ENCODE peak calls at places on chromosome 18, in four cellular contexts. One of them, this sample, is unnamed. For H3K9me3 and H3K4me1, the result is how much of the 10 kb centered on the place peaks cover.

GRCh38 chr18:58615150-58616132 is 13.4 kb downstream of the ALPK2 start:
- DNase-seq in CD8-positive, alpha-beta T cell: peak
- DNase-seq in pancreas: no peak
- DNase-seq in aorta: no peak
- DNase-seq in this sample: no peak

GRCh38 chr18:6747646-6748045 is 18.1 kb downstream of the ARHGAP28 start:
- DNase-seq in CD8-positive, alpha-beta T cell: no peak
- DNase-seq in pancreas: no peak
- DNase-seq in aorta: no peak
- DNase-seq in this sample: no peak

GRCh38 chr18:36693931-36694661 is 134.7 kb downstream of the TPGS2 start:
- DNase-seq in aorta: no peak
- DNase-seq in pancreas: no peak
- DNase-seq in CD8-positive, alpha-beta T cell: no peak
- DNase-seq in this sample: no peak

GRCh38 chr18:8341481-8342230 is 267.6 kb upstream of the RAB12 start:
- DNase-seq in pancreas: no peak
- DNase-seq in CD8-positive, alpha-beta T cell: no peak
- DNase-seq in aorta: no peak
- DNase-seq in this sample: no peak

GRCh38 chr18:72119082-72119481 is 425.1 kb downstream of the CBLN2 start:
- DNase-seq in pancreas: no peak
- DNase-seq in CD8-positive, alpha-beta T cell: no peak
- DNase-seq in aorta: no peak
- DNase-seq in this sample: no peak

GRCh38 chr18:41881285-41881684 is 73.7 kb upstream of the PIK3C3 start:
- DNase-seq in CD8-positive, alpha-beta T cell: no peak
- DNase-seq in pancreas: no peak
- DNase-seq in aorta: no peak
- DNase-seq in this sample: peak

GRCh38 chr18:22226801-22227200 is 57.4 kb downstream of the GATA6 start:
- DNase-seq in CD8-positive, alpha-beta T cell: no peak
- DNase-seq in pancreas: no peak
- DNase-seq in aorta: no peak
- DNase-seq in this sample: no peak

GRCh38 chr18:46462523-46462922 is 194.5 kb downstream of the LOXHD1 start:
- DNase-seq in CD8-positive, alpha-beta T cell: no peak
- DNase-seq in aorta: no peak
- DNase-seq in pancreas: no peak
- DNase-seq in this sample: no peak

GRCh38 chr18:40017026-40017425 is 1938.0 kb upstream of the PIK3C3 start:
- DNase-seq in aorta: no peak
- DNase-seq in pancreas: no peak
- DNase-seq in CD8-positive, alpha-beta T cell: no peak
- DNase-seq in this sample: no peak

GRCh38 chr18:32355896-32356295 is 114.8 kb downstream of the GAREM1 start:
- DNase-seq in CD8-positive, alpha-beta T cell: no peak
- DNase-seq in aorta: no peak
- DNase-seq in pancreas: no peak
- DNase-seq in this sample: no peak

GRCh38 chr18:58554404-58554803 is 74.5 kb downstream of the ALPK2 start:
- DNase-seq in aorta: no peak
- DNase-seq in pancreas: no peak
- DNase-seq in CD8-positive, alpha-beta T cell: no peak
- DNase-seq in this sample: no peak

GRCh38 chr18:9861933-9862332 is 23.8 kb upstream of the TXNDC2 start:
- DNase-seq in aorta: no peak
- DNase-seq in pancreas: no peak
- DNase-seq in CD8-positive, alpha-beta T cell: no peak
- DNase-seq in this sample: no peak

GRCh38 chr18:34283506-34283905 is 58.8 kb upstream of the NOL4 start:
- DNase-seq in aorta: no peak
- DNase-seq in CD8-positive, alpha-beta T cell: no peak
- DNase-seq in pancreas: no peak
- DNase-seq in this sample: no peak

GRCh38 chr18:45916302-45916701 is 50.8 kb downstream of the EPG5 start:
- DNase-seq in pancreas: no peak
- DNase-seq in CD8-positive, alpha-beta T cell: peak
- DNase-seq in aorta: no peak
- DNase-seq in this sample: no peak

GRCh38 chr18:13635046-13635445 is 91.3 kb downstream of the FAM210A start:
- DNase-seq in aorta: no peak
- DNase-seq in CD8-positive, alpha-beta T cell: no peak
- DNase-seq in pancreas: no peak
- DNase-seq in this sample: no peak

GRCh38 chr18:78410094-78410786 is 569.4 kb upstream of the SALL3 start:
- DNase-seq in CD8-positive, alpha-beta T cell: no peak
- DNase-seq in pancreas: no peak
- DNase-seq in aorta: no peak
- DNase-seq in this sample: no peak
- H3K9me3 ChIP-seq in CD8-positive, alpha-beta T cell: under half
- H3K9me3 ChIP-seq in pancreas: under half
- H3K9me3 ChIP-seq in aorta: under half
- H3K9me3 ChIP-seq in this sample: under half

GRCh38 chr18:2847341-2848144 is 737 bp downstream of the EMILIN2 start:
- DNase-seq in CD8-positive, alpha-beta T cell: peak
- DNase-seq in aorta: peak
- DNase-seq in pancreas: no peak
- DNase-seq in this sample: no peak

GRCh38 chr18:2846638-2847340 is at the start of gene EMILIN2:
- DNase-seq in CD8-positive, alpha-beta T cell: peak
- DNase-seq in aorta: peak
- DNase-seq in pancreas: peak
- DNase-seq in this sample: no peak

GRCh38 chr18:2846241-2846637 is 567 bp upstream of the EMILIN2 start:
- DNase-seq in aorta: no peak
- DNase-seq in pancreas: no peak
- DNase-seq in CD8-positive, alpha-beta T cell: no peak
- DNase-seq in this sample: no peak

GRCh38 chr18:2848879-2849254 is 2.1 kb downstream of the EMILIN2 start:
- DNase-seq in aorta: peak
- DNase-seq in CD8-positive, alpha-beta T cell: no peak
- DNase-seq in pancreas: no peak
- DNase-seq in this sample: no peak

GRCh38 chr18:2848145-2848878 is 1.5 kb downstream of the EMILIN2 start:
- DNase-seq in pancreas: no peak
- DNase-seq in aorta: no peak
- DNase-seq in CD8-positive, alpha-beta T cell: no peak
- DNase-seq in this sample: no peak
- H3K4me3 ChIP-seq in pancreas: peak
- H3K4me3 ChIP-seq in aorta: no peak
- H3K4me3 ChIP-seq in CD8-positive, alpha-beta T cell: peak
- H3K4me3 ChIP-seq in this sample: no peak

GRCh38 chr18:48928787-48929186 is 22.0 kb downstream of the SMAD7 start:
- DNase-seq in CD8-positive, alpha-beta T cell: peak
- DNase-seq in aorta: peak
- DNase-seq in pancreas: no peak
- DNase-seq in this sample: no peak
- H3K4me1 ChIP-seq in CD8-positive, alpha-beta T cell: half or more
- H3K4me1 ChIP-seq in aorta: under half
- H3K4me1 ChIP-seq in pancreas: under half
- H3K4me1 ChIP-seq in this sample: half or more

DNA sequence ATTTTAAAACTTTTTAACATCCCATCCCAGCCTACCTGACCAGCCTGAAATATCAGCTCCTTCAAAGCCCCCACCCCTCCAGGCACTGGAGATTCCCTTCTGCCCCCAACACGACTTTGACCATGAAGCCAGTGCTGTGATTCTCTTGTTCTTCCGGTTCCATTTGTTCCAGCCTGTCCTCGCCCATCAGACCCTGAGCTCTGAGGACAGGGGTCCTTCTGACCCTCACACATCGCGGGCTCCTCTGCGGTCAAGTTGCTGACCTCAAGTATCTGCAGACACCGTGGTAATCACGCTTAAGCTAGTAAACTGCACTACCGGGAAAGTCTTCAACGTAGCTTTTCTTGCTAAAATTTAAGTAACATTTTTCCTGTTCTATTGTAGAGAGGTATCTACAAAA is 282.2 kb upstream of the SALL3 start:
- DNase-seq in aorta: no peak
- DNase-seq in pancreas: no peak
- DNase-seq in CD8-positive, alpha-beta T cell: no peak
- DNase-seq in this sample: no peak
- H3K9me3 ChIP-seq in aorta: under half
- H3K9me3 ChIP-seq in pancreas: under half
- H3K9me3 ChIP-seq in CD8-positive, alpha-beta T cell: under half
- H3K9me3 ChIP-seq in this sample: under half

This sample was measured in RWPE2.